ENCODE peak calls at places on chromosomes 13 and 19, in six cellular contexts. Q, R, F, X, O and C are unnamed samples.

GRCh38 chr13:62246581-62246980 is 830.9 kb upstream of the PCDH20 start:
- DNase-seq in Q (no peak), R (no peak), F (no peak), X (no peak), O (no peak), C (no peak)

GRCh38 chr19:1136201-1136600 is 32.4 kb downstream of the GPX4 start:
- DNase-seq in Q (no peak), R (no peak), F (no peak), X (no peak), O (no peak), C (no peak)

GRCh38 chr19:944171-944567 is 18.3 kb downstream of the ARID3A start:
- DNase-seq in Q (no peak), R (peak; percentile 50), F (no peak), X (no peak), O (peak; percentile 82), C (no peak)

GRCh38 chr13:60134376-60134775 is 29.4 kb downstream of the DIAPH3 start:
- DNase-seq in Q (no peak), R (no peak), F (no peak), X (no peak), O (no peak), C (no peak)

GRCh38 chr19:30216453-30216852 is 155.7 kb upstream of the ZNF536 start:
- DNase-seq in Q (no peak), R (no peak), F (no peak), X (no peak), O (no peak), C (no peak)

GRCh38 chr19:49020931-49021895 is 2.9 kb downstream of the CGB3 start:
- DNase-seq in Q (no peak), R (no peak), F (no peak), X (no peak), O (peak; percentile 22), C (no peak)

GRCh38 chr13:30274083-30274482 is 33.3 kb downstream of the KATNAL1 start:
- DNase-seq in Q (no peak), R (no peak), F (no peak), X (no peak), O (no peak), C (no peak)

GRCh38 chr19:15441317-15441716 is 8.4 kb downstream of the WIZ start:
- DNase-seq in Q (no peak), R (no peak), F (no peak), X (no peak), O (no peak), C (no peak)

GRCh38 chr13:20342326-20342725 is 110.2 kb upstream of the GJB6 start:
- DNase-seq in Q (no peak), R (no peak), F (no peak), X (no peak), O (no peak), C (no peak)

GRCh38 chr19:41701401-41702075 is 6.9 kb upstream of the CEACAM5 start:
- DNase-seq in Q (no peak), R (no peak), F (no peak), X (no peak), O (no peak), C (peak; percentile 37)

GRCh38 chr13:23980160-23980551 is 82.9 kb upstream of the C1QTNF9B start:
- DNase-seq in Q (no peak), R (peak; percentile 77), F (peak; percentile 46), X (peak; percentile 90), O (peak; percentile 97), C (peak; percentile 98)

GRCh38 chr19:34494601-34495000 is 13.0 kb downstream of the WTIP start:
- DNase-seq in Q (no peak), R (no peak), F (no peak), X (no peak), O (no peak), C (no peak)

GRCh38 chr13:49023441-49023840 is 47.7 kb downstream of the FNDC3A start:
- DNase-seq in Q (peak; percentile 2), R (no peak), F (peak; percentile 32), X (no peak), O (no peak), C (no peak)

GRCh38 chr13:45670481-45670880 is 31.6 kb upstream of the CBY2 start:
- DNase-seq in Q (no peak), R (no peak), F (no peak), X (no peak), O (no peak), C (no peak)

GRCh38 chr13:52652980-52653303 is 306 bp downstream of the SUGT1 start:
- DNase-seq in Q (no peak), R (no peak), F (no peak), X (peak; percentile 50), O (no peak), C (no peak)

GRCh38 chr13:98150836-98151489 is 8.1 kb downstream of the FARP1 start:
- DNase-seq in Q (no peak), R (no peak), F (no peak), X (no peak), O (no peak), C (peak; percentile 79)

GRCh38 chr13:106887686-106888085 is 319.7 kb upstream of the ARGLU1 start:
- DNase-seq in Q (no peak), R (no peak), F (no peak), X (no peak), O (no peak), C (no peak)

GRCh38 chr19:8302357-8302691 is 5.8 kb downstream of the CD320 start:
- DNase-seq in Q (no peak), R (peak; percentile 85), F (no peak), X (peak; percentile 34), O (peak; percentile 81), C (peak; percentile 44)

GRCh38 chr19:5914946-5915781 is 1.1 kb downstream of the CAPS start:
- DNase-seq in Q (no peak), R (no peak), F (no peak), X (no peak), O (peak; percentile 68), C (no peak)

DNA sequence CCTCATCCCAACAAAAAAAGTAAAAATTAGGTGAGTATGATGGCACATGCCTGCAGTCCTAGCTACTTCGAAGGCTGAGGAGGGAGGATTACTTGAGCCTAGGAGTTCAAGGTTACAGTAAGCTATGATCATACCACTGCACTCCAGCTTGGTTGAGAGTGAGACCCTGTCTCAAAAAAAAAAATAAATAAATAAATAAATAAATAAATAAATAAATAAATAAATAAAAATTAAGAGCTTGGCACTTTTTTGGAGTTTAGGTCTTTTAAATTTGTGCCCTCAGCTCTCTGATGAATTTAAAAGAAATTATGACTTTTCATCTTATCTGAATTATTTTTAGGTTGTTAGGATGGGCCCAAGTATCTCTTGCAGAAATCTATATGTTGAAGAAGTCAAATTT is 8.9 kb downstream of the ZNF420 start:
- DNase-seq in Q (no peak), R (no peak), F (no peak), X (no peak), O (no peak), C (no peak)
- H3K9me3 ChIP-seq in Q (peaks cover 25% of the 10 kb centered on the region), R (peaks cover 7% of the 10 kb centered on the region), F (peaks cover 32% of the 10 kb centered on the region), X (peaks cover 100% of the 10 kb centered on the region), O (peaks cover 3% of the 10 kb centered on the region), C (peaks cover 42% of the 10 kb centered on the region)

GRCh38 chr13:44382635-44383145 is 9.1 kb downstream of the SERP2 start:
- DNase-seq in Q (no peak), R (no peak), F (no peak), X (no peak), O (peak; percentile 63), C (no peak)
- H3K27ac ChIP-seq in Q (no peak overlapping the region), R (no peak overlapping the region), F (no peak overlapping the region), X (no peak overlapping the region), O (peak overlapping the region; percentile 49), C (no peak overlapping the region)

GRCh38 chr19:13350072-13350471 is 156.2 kb downstream of the CACNA1A start:
- DNase-seq in Q (no peak), R (no peak), F (no peak), X (no peak), O (no peak), C (no peak)
- H3K27me3 ChIP-seq in Q (no peaks in the 10 kb centered on the region), R (peaks cover 3% of the 10 kb centered on the region), F (no peaks in the 10 kb centered on the region), X (no peaks in the 10 kb centered on the region), O (no peaks in the 10 kb centered on the region), C (no peaks in the 10 kb centered on the region)

DNA sequence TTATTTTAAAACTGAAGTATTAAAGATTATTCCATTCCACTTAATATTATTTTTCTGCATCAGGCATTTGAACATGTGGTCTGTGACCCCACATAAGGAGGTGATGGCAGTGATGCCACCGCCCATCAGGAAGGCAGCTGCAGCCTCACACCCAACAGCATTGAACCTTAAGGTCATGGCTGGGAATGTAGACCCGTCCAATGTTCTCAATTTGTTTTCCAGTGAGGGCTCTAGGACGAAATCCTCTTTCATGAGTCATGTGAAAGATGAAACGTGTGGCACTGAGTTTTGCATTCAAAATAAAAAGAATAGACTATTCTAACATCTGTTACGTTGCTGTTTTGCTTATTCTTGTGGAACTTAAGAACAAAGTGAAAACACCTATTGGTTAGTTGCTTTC is 74.5 kb upstream of the ANKRD10 start:
- DNase-seq in Q (no peak), R (no peak), F (no peak), X (no peak), O (no peak), C (peak; percentile 11)
- H3K9me3 ChIP-seq in Q (no peaks in the 10 kb centered on the region), R (no peaks in the 10 kb centered on the region), F (peaks cover 9% of the 10 kb centered on the region), X (no peaks in the 10 kb centered on the region), O (no peaks in the 10 kb centered on the region), C (no peaks in the 10 kb centered on the region)

DNA sequence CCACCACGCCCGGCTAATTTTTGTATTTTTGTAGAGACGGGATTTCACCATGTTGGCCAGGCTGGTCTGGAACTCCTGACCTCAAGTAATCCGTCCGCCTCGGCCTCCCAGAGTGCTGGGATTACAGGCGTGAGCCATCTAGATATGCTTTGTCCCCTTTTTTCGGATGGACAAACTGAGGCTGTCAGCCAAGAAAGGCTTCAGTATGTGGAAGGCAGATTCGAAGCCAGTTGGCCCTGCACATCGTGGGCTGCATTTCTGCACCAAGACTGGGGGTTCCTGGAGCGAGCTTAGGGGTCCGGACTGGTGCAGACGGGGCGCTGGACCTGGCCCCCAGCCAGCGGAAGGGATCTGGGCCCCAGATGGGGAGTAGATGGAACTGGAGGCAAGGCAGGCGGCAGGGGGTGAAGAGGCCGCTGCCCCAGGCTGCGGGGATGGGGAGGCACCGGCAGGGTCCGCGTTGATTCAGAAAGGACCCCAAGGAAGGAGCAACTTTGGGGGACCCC is 9.7 kb upstream of the JUND start:
- DNase-seq in Q (no peak), R (no peak), F (no peak), X (no peak), O (peak; percentile 79), C (no peak)
- H3K27ac ChIP-seq in Q (peak overlapping the region; percentile 94), R (peak overlapping the region; percentile 98), F (no peak overlapping the region), X (peak overlapping the region; percentile 100), O (peak overlapping the region; percentile 96), C (peak overlapping the region; percentile 69)

DNA sequence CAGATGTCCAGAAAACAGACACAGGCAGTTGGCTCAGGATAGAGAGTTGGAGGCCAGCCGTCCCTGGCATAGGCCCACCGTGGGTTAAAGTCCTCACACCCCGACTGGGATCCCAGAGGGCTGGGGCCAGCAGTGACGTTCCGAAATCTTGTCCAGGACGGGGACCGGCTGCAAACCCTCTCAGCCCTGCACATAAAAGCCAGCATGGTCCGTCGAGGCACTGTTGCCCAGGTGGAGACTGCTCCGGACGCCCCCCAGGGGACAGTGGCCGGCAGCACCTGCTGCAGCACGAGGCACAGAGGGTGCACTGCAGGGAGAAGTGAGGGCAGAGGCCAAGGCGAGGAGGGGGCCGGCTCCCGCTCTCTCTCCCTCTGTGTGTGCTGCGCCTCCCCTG is 4.3 kb upstream of the IFNL2 start:
- DNase-seq in Q (no peak), R (no peak), F (no peak), X (no peak), O (no peak), C (no peak)
- H3K27me3 ChIP-seq in Q (no peaks in the 10 kb centered on the region), R (peaks cover 44% of the 10 kb centered on the region), F (peaks cover 45% of the 10 kb centered on the region), X (peaks cover 53% of the 10 kb centered on the region), O (no peaks in the 10 kb centered on the region), C (no peaks in the 10 kb centered on the region)

GRCh38 chr13:18992791-18993190 is 188.8 kb downstream of the TUBA3C start:
- DNase-seq in Q (no peak), R (peak; percentile 51), F (no peak), X (no peak), O (peak; percentile 49), C (no peak)
- H3K9me3 ChIP-seq in Q (peaks cover 47% of the 10 kb centered on the region), R (no peaks in the 10 kb centered on the region), F (peaks cover 68% of the 10 kb centered on the region), X (peaks cover 52% of the 10 kb centered on the region), O (no peaks in the 10 kb centered on the region), C (no peaks in the 10 kb centered on the region)